ENCODE peak calls at places on chromosome 1, in ten cellular contexts. I is NCI-H1694 treated with DMSO at 0.1 percent for 48 hours; U is mesenteric fat pad; Y is activated T-cell treated with anti-CD3 and anti-CD28 coated beads for 24 hours; K is activated naive CD4-positive, alpha-beta T cell treated with anti-CD3 and anti-CD28 coated beads, Interleukin-2, amount 10 ng/mL, durations not matched to agents 7 days and 5 days; J is Calu3; O is activated CD4-positive, alpha-beta T cell treated with anti-CD3 and anti-CD28 coated beads, Interleukin-2, amount 50 U/mL, for 48 hours; N is stimulated activated CD8-positive, alpha-beta memory T cell treated with anti-CD3 and anti-CD28 coated beads, Interleukin-4, amount 100 ng/mL, for 4 hours; H is Peyer's patch; G is caudate nucleus. P is an unnamed sample.

GRCh38 chr1:234214129-234214910 is 158.9 kb upstream of the COA6 start:
- DNase-seq in I (peak), U (no peak), Y (peak), K (peak), J (peak), O (peak), N (no peak), H (no peak), G (peak), P (no peak)

GRCh38 chr1:108955881-108956280 is 7.4 kb downstream of the CLCC1 start:
- DNase-seq in I (no peak), U (no peak), Y (no peak), K (no peak), J (no peak), O (no peak), N (no peak), H (no peak), G (no peak), P (no peak)

GRCh38 chr1:89888480-89889335 is 67.9 kb downstream of the LRRC8D start:
- DNase-seq in I (no peak), U (no peak), Y (no peak), K (no peak), J (no peak), O (no peak), N (no peak), H (no peak), G (no peak), P (no peak)

GRCh38 chr1:209428241-209428921 is 155.1 kb upstream of the CAMK1G start:
- DNase-seq in I (no peak), U (no peak), Y (no peak), K (no peak), J (no peak), O (no peak), N (no peak), H (no peak), G (no peak), P (no peak)

GRCh38 chr1:6353948-6354658 is 39.5 kb downstream of the ACOT7 start:
- DNase-seq in I (no peak), U (no peak), Y (no peak), K (no peak), J (no peak), O (no peak), N (no peak), H (peak), G (no peak), P (no peak)

GRCh38 chr1:205188132-205188531 is 23.4 kb downstream of the DSTYK start:
- DNase-seq in I (peak), U (no peak), Y (no peak), K (no peak), J (no peak), O (no peak), N (no peak), H (no peak), G (no peak), P (no peak)

GRCh38 chr1:227899141-227899819 is 48.5 kb downstream of the WNT9A start:
- DNase-seq in I (no peak), U (no peak), Y (no peak), K (peak), J (no peak), O (no peak), N (no peak), H (peak), G (no peak), P (no peak)

GRCh38 chr1:91997607-91998195 is 32.1 kb upstream of the EPHX4 start:
- DNase-seq in I (peak), U (no peak), Y (peak), K (peak), J (peak), O (peak), N (no peak), H (no peak), G (no peak), P (no peak)

GRCh38 chr1:53686371-53687267 is 52.3 kb downstream of the GLIS1 start:
- DNase-seq in I (no peak), U (no peak), Y (no peak), K (no peak), J (no peak), O (no peak), N (no peak), H (no peak), G (no peak), P (no peak)

GRCh38 chr1:14403961-14404645 is 194.4 kb upstream of the KAZN start:
- DNase-seq in I (no peak), U (no peak), Y (no peak), K (no peak), J (no peak), O (no peak), N (no peak), H (no peak), G (no peak), P (no peak)